ENCODE peak calls at places on chromosomes 1 and 21, in eight cellular contexts. E is PC-3, O is SJCRH30, F is H1, L is NT2/D1, Z is heart left ventricle, D is transverse colon, N is neuronal stem cell. U is an unnamed sample.
A peak's percentile ranks its signal among the peaks of the same experiment; 100 is the strongest.

GRCh38 chr21:44709426-44710293 is 1.7 kb downstream of the TSPEAR start:
- DNase-seq in F (no peak), Z (no peak), L (no peak), N (no peak), D (no peak), O (no peak), E (peak; percentile 62), U (no peak)

GRCh38 chr1:111510003-111510380 is 6.6 kb upstream of the ADORA3 start:
- DNase-seq in N (no peak), E (no peak), L (no peak), F (no peak), O (no peak), D (no peak), Z (peak; percentile 82), U (no peak)

GRCh38 chr1:64564891-64565290 is 95.0 kb downstream of the CACHD1 start:
- DNase-seq in F (no peak), O (no peak), D (no peak), Z (no peak), L (no peak), N (no peak), E (no peak), U (no peak)

GRCh38 chr1:178484698-178485225 is 12.0 kb downstream of the CLEC20A start:
- DNase-seq in D (no peak), L (no peak), E (no peak), N (no peak), Z (no peak), O (no peak), F (no peak), U (no peak)

GRCh38 chr1:6350416-6351088 is 43.0 kb downstream of the ACOT7 start:
- DNase-seq in D (peak; percentile 29), Z (peak; percentile 83), E (peak; percentile 82), L (no peak), N (no peak), O (no peak), F (no peak), U (no peak)

GRCh38 chr1:173122958-173123852 is 72.5 kb upstream of the TNFSF18 start:
- DNase-seq in L (peak; percentile 67), D (peak; percentile 61), N (peak; percentile 18), Z (peak; percentile 75), F (peak; percentile 7), E (no peak), O (peak; percentile 22), U (peak; percentile 16)

GRCh38 chr1:107175102-107175501 is 34.3 kb downstream of the NTNG1 start:
- DNase-seq in O (no peak), N (no peak), L (no peak), Z (no peak), D (no peak), F (no peak), E (no peak), U (no peak)

GRCh38 chr1:82565146-82565545 is 764.4 kb downstream of the ADGRL2 start:
- DNase-seq in Z (no peak), F (peak; percentile 23), N (peak; percentile 21), D (no peak), L (peak; percentile 57), E (peak; percentile 48), O (peak; percentile 23), U (no peak)

GRCh38 chr1:154352581-154353459 is 27.5 kb downstream of the ATP8B2 start:
- DNase-seq in E (peak; percentile 37), F (no peak), L (no peak), N (peak; percentile 18), O (peak; percentile 75), Z (peak; percentile 35), D (peak; percentile 71), U (no peak)

GRCh38 chr1:241482761-241483250 is 36.7 kb downstream of the FH start:
- DNase-seq in E (peak; percentile 100), L (no peak), N (no peak), D (no peak), F (no peak), Z (no peak), O (no peak), U (no peak)

GRCh38 chr1:19799233-19799876 is 361 bp downstream of the TMCO4 start:
- DNase-seq in D (peak; percentile 90), O (no peak), Z (peak; percentile 49), E (peak; percentile 49), N (no peak), F (no peak), L (no peak), U (no peak)

GRCh38 chr21:43306911-43307676 is 119.8 kb downstream of the SIK1 start:
- DNase-seq in L (no peak), N (no peak), D (peak; percentile 76), Z (peak; percentile 61), E (peak; percentile 65), F (no peak), O (peak; percentile 88), U (no peak)

GRCh38 chr1:153422450-153423068 is 6.2 kb downstream of the S100A7A start:
- DNase-seq in Z (peak; percentile 63), L (peak; percentile 60), F (no peak), O (peak; percentile 49), E (peak; percentile 86), N (peak; percentile 86), D (peak; percentile 66), U (peak; percentile 25)

GRCh38 chr1:166166701-166167394 is at the start of gene FAM78B:
- DNase-seq in Z (peak; percentile 83), D (peak; percentile 87), L (peak; percentile 67), N (peak; percentile 51), O (peak; percentile 75), E (peak; percentile 46), F (no peak), U (no peak)

GRCh38 chr1:61293197-61293596 is 210.8 kb downstream of the NFIA start:
- DNase-seq in D (no peak), N (no peak), F (no peak), E (peak; percentile 46), Z (no peak), O (no peak), L (no peak), U (no peak)

GRCh38 chr1:225847610-225848009 is 34.6 kb downstream of the TMEM63A start:
- DNase-seq in E (no peak), N (no peak), D (peak; percentile 76), L (no peak), O (no peak), Z (no peak), F (no peak), U (no peak)

GRCh38 chr1:222081859-222082258 is 340.0 kb upstream of the DUSP10 start:
- DNase-seq in Z (no peak), D (no peak), O (no peak), L (no peak), F (no peak), N (no peak), E (no peak), U (no peak)

GRCh38 chr1:75198761-75199160 is 64.6 kb downstream of the LHX8 start:
- DNase-seq in Z (no peak), D (no peak), L (no peak), E (no peak), N (no peak), F (no peak), O (no peak), U (no peak)

GRCh38 chr1:66576645-66577044 is 42.7 kb downstream of the SGIP1 start:
- DNase-seq in O (peak; percentile 49), L (no peak), E (no peak), D (no peak), F (no peak), Z (peak; percentile 25), N (no peak), U (no peak)

GRCh38 chr1:11134352-11135266 is 34.9 kb upstream of the EXOSC10 start:
- DNase-seq in E (peak; percentile 95), L (no peak), O (no peak), D (no peak), Z (no peak), F (no peak), N (no peak), U (no peak)

DNA sequence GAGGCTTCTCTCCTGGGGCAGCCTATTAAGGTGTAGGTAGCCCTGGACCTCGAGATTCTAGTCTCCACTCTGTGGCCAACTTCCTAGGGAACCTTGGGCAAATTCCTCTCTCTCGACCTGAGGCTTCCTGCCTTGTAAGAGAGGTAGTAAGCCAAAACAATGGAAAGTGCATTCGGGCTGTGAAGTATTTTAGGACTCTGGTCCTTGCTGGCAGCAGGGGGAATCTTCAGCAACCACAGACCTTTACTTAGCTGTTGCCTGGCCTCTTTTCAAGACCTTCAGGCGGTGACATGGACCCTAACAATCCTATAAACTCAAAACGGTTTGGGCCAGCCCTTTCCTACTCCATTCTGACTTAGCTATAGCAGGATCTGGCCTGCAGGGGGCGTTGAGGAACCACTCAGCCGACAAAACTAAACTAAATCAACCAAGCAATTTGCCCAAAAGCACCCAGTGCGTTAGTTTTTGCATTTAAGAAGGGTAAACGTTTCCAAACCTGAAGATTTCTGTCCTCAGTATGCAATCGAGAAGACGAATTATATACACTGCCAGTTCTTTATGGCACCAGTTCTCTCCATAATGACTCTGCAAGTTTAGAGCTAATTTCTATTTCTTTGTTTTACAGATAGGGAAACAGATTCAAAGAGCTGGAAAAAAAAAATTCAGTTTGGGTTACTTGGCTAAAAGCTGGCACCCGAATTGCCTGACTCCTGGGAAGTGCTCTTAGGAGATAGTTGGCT is 10.9 kb upstream of the SESN2 start:
- DNase-seq in E (peak; percentile 80), D (peak; percentile 89), L (no peak), O (peak; percentile 68), N (peak; percentile 79), F (no peak), Z (peak; percentile 76), U (no peak)
- H3K4me1 ChIP-seq in E (peaks cover 26% of the 10 kb centered on the region), D (peaks cover 26% of the 10 kb centered on the region), L (peaks cover 17% of the 10 kb centered on the region), O (peaks cover 12% of the 10 kb centered on the region), N (peaks cover 8% of the 10 kb centered on the region), F (peaks cover 10% of the 10 kb centered on the region), Z (no peaks in the 10 kb centered on the region), U (peaks cover 4% of the 10 kb centered on the region)

DNA sequence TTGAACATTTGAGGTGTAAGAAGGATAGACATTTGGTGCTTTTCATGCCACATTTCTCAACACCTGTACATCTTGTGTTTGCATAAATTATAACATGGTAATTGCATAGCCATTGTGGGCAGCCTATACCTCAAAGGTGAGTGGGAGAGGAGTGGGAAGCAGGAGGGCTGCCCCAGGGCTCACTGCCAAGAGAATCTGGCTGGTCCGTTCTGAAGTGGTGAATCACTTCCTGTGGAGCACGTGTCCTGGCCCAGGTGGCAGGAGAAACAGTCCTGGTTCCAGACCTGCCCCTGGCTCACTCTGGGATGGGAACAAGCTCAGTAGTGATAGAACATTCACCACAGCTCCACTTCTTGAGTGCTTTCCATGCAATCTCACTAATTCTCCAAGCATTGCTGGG is 11.6 kb upstream of the OLFML2B start:
- DNase-seq in Z (no peak), L (no peak), N (no peak), F (no peak), E (peak; percentile 72), O (no peak), D (no peak), U (no peak)
- H3K4me3 ChIP-seq in Z (no peak overlapping the region), L (no peak overlapping the region), N (no peak overlapping the region), F (no peak overlapping the region), E (no peak overlapping the region), O (no peak overlapping the region), D (no peak overlapping the region), U (no peak overlapping the region)

GRCh38 chr1:156646738-156647211 is 4.9 kb downstream of the BCAN start:
- DNase-seq in E (no peak), O (no peak), F (no peak), N (no peak), D (no peak), Z (no peak), L (no peak), U (no peak)
- H3K27me3 ChIP-seq in E (peaks cover 8% of the 10 kb centered on the region), O (peaks cover 7% of the 10 kb centered on the region), F (peaks cover 49% of the 10 kb centered on the region), N (peaks cover 10% of the 10 kb centered on the region), D (peaks cover 65% of the 10 kb centered on the region), Z (peaks cover 70% of the 10 kb centered on the region), L (peaks cover 44% of the 10 kb centered on the region), U (peaks cover 9% of the 10 kb centered on the region)

DNA sequence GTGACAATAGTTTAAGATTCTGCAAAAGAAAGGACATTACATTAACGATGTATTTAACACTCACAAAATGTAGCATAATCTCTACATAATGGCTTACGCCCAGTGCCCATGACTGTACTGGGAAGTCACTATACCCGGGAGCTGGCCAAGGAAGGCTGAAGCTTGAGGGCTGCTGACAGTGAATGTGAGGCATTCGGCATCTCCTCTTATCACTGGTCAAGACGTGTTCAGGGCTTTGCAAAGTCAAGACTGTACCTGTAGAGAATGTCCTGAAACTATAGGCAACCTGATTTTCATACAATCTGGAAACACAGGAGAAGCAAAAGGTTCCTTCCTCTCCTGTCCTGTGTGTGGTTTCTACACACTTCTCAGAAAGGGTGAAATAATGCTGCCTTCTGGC is 12.7 kb upstream of the IFNGR2 start:
- DNase-seq in E (no peak), N (no peak), Z (no peak), L (no peak), D (no peak), F (no peak), O (no peak), U (no peak)
- H3K4me1 ChIP-seq in E (no peaks in the 10 kb centered on the region), N (peaks cover 1% of the 10 kb centered on the region), Z (no peaks in the 10 kb centered on the region), L (peaks cover 3% of the 10 kb centered on the region), D (no peaks in the 10 kb centered on the region), F (no peaks in the 10 kb centered on the region), O (no peaks in the 10 kb centered on the region), U (no peaks in the 10 kb centered on the region)